ENCODE peak calls at places on chromosomes 3 and 15, in six cellular contexts. F is GM12865; B is hepatic stellate cell; D is effector memory CD4-positive, alpha-beta T cell; T is mesendoderm; J is GM04504. R is an unnamed sample.

GRCh38 chr15:67108122-67108871 is 42.9 kb downstream of the SMAD3 start:
- DNase-seq in F (no peak), B (no peak), D (no peak), T (no peak), J (no peak), R (no peak)

GRCh38 chr3:71728632-71729342 is 3.6 kb upstream of the EIF4E3 start:
- DNase-seq in F (peak; percentile 23), B (no peak), D (no peak), T (peak; percentile 97), J (no peak), R (peak; percentile 69)

GRCh38 chr3:40417845-40418543 is 31.0 kb downstream of the ENTPD3 start:
- DNase-seq in F (no peak), B (no peak), D (no peak), T (no peak), J (no peak), R (no peak)

GRCh38 chr3:143367171-143367570 is 247.6 kb downstream of the CHST2 start:
- DNase-seq in F (no peak), B (no peak), D (no peak), T (no peak), J (no peak), R (no peak)

GRCh38 chr3:157534725-157535161 is 31.5 kb upstream of the VEPH1 start:
- DNase-seq in F (no peak), B (no peak), D (no peak), T (peak; percentile 63), J (no peak), R (no peak)

GRCh38 chr3:13627681-13628080 is 78.8 kb downstream of the FBLN2 start:
- DNase-seq in F (no peak), B (no peak), D (no peak), T (no peak), J (no peak), R (no peak)

GRCh38 chr15:81239190-81239589 is 42.5 kb downstream of the IL16 start:
- DNase-seq in F (no peak), B (no peak), D (no peak), T (no peak), J (no peak), R (no peak)

GRCh38 chr15:100602822-100603393 is 519 bp downstream of the ASB7 start:
- DNase-seq in F (peak; percentile 83), B (no peak), D (peak; percentile 11), T (peak; percentile 88), J (no peak), R (no peak)

GRCh38 chr3:32340039-32340438 is 51.6 kb upstream of the CMTM7 start:
- DNase-seq in F (peak; percentile 44), B (peak; percentile 34), D (no peak), T (peak; percentile 80), J (no peak), R (peak; percentile 49)

GRCh38 chr3:138477120-138477519 is 42.7 kb downstream of the ESYT3 start:
- DNase-seq in F (no peak), B (no peak), D (no peak), T (peak; percentile 25), J (no peak), R (no peak)

GRCh38 chr3:36991923-36992805 is 767 bp downstream of the EPM2AIP1 start:
- DNase-seq in F (peak; percentile 43), B (peak; percentile 15), D (no peak), T (no peak), J (peak; percentile 24), R (no peak)

GRCh38 chr3:94285874-94286273 is 223.0 kb downstream of the NSUN3 start:
- DNase-seq in F (no peak), B (no peak), D (no peak), T (no peak), J (no peak), R (no peak)

GRCh38 chr3:152778001-152778400 is 56.9 kb upstream of the P2RY1 start:
- DNase-seq in F (no peak), B (no peak), D (no peak), T (no peak), J (no peak), R (no peak)

GRCh38 chr3:110933786-110934415 is 137.7 kb upstream of the NECTIN3 start:
- DNase-seq in F (no peak), B (no peak), D (no peak), T (no peak), J (peak; percentile 42), R (no peak)

GRCh38 chr3:16715281-16715680 is 110.1 kb upstream of the DAZL start:
- DNase-seq in F (no peak), B (no peak), D (no peak), T (no peak), J (no peak), R (no peak)

GRCh38 chr3:136281966-136282554 is 31.9 kb downstream of the PCCB start:
- DNase-seq in F (no peak), B (no peak), D (no peak), T (no peak), J (no peak), R (no peak)

GRCh38 chr15:75178171-75178937 is 23.3 kb upstream of the C15orf39 start:
- DNase-seq in F (no peak), B (no peak), D (no peak), T (no peak), J (no peak), R (no peak)

GRCh38 chr15:56243117-56243773 is 434 bp downstream of the RFX7 start:
- DNase-seq in F (peak; percentile 66), B (peak; percentile 24), D (no peak), T (peak; percentile 78), J (no peak), R (peak; percentile 58)

GRCh38 chr15:32698773-32699390 is 18.9 kb upstream of the GREM1 start:
- DNase-seq in F (no peak), B (no peak), D (no peak), T (peak; percentile 38), J (no peak), R (no peak)

GRCh38 chr15:64903331-64903950 is 8.3 kb upstream of the ANKDD1A start:
- DNase-seq in F (no peak), B (no peak), D (no peak), T (no peak), J (no peak), R (no peak)

GRCh38 chr3:148880681-148881080 is 15.6 kb downstream of the CPA3 start:
- DNase-seq in F (peak; percentile 38), B (no peak), D (no peak), T (peak; percentile 75), J (no peak), R (no peak)

R was measured in neuronal stem cell.